ENCODE peak calls at places on chromosomes 2 and 18, in nine cellular contexts. One of them, this sample, is unnamed.

GRCh38 chr18:31835528-31836138 is 75.0 kb upstream of the SLC25A52 start:
- DNase-seq in HepG2: no peak
- DNase-seq in sigmoid colon: no peak
- DNase-seq in transverse colon: no peak
- DNase-seq in SK-N-SH: no peak
- DNase-seq in K562: no peak
- DNase-seq in H1: no peak
- DNase-seq in GM12878: no peak
- DNase-seq in suprapubic skin: no peak
- DNase-seq in this sample: no peak

GRCh38 chr2:48983556-48983955 is 170.8 kb downstream of the FSHR start:
- DNase-seq in HepG2: no peak
- DNase-seq in sigmoid colon: no peak
- DNase-seq in transverse colon: no peak
- DNase-seq in SK-N-SH: no peak
- DNase-seq in K562: no peak
- DNase-seq in H1: no peak
- DNase-seq in GM12878: no peak
- DNase-seq in suprapubic skin: no peak
- DNase-seq in this sample: no peak

GRCh38 chr2:27636766-27637165 is 7.9 kb downstream of the GPN1 start:
- DNase-seq in HepG2: no peak
- DNase-seq in sigmoid colon: no peak
- DNase-seq in transverse colon: no peak
- DNase-seq in SK-N-SH: no peak
- DNase-seq in K562: no peak
- DNase-seq in H1: no peak
- DNase-seq in GM12878: no peak
- DNase-seq in suprapubic skin: no peak
- DNase-seq in this sample: no peak

GRCh38 chr18:56168049-56168781 is 470.2 kb downstream of the TXNL1 start:
- DNase-seq in HepG2: no peak
- DNase-seq in sigmoid colon: no peak
- DNase-seq in transverse colon: no peak
- DNase-seq in SK-N-SH: no peak
- DNase-seq in K562: no peak
- DNase-seq in H1: peak
- DNase-seq in GM12878: no peak
- DNase-seq in suprapubic skin: no peak
- DNase-seq in this sample: no peak

GRCh38 chr2:46632349-46632748 is 153.0 kb downstream of the TMEM247 start:
- DNase-seq in HepG2: peak
- DNase-seq in sigmoid colon: no peak
- DNase-seq in transverse colon: no peak
- DNase-seq in SK-N-SH: peak
- DNase-seq in K562: peak
- DNase-seq in H1: no peak
- DNase-seq in GM12878: no peak
- DNase-seq in suprapubic skin: no peak
- DNase-seq in this sample: no peak

GRCh38 chr2:38428940-38429339 is 51.9 kb upstream of the ATL2 start:
- DNase-seq in HepG2: no peak
- DNase-seq in sigmoid colon: no peak
- DNase-seq in transverse colon: no peak
- DNase-seq in SK-N-SH: no peak
- DNase-seq in K562: no peak
- DNase-seq in H1: no peak
- DNase-seq in GM12878: no peak
- DNase-seq in suprapubic skin: no peak
- DNase-seq in this sample: no peak

GRCh38 chr2:4780679-4781078 is 911.5 kb upstream of the SOX11 start:
- DNase-seq in HepG2: no peak
- DNase-seq in sigmoid colon: no peak
- DNase-seq in transverse colon: no peak
- DNase-seq in SK-N-SH: no peak
- DNase-seq in K562: no peak
- DNase-seq in H1: no peak
- DNase-seq in GM12878: no peak
- DNase-seq in suprapubic skin: no peak
- DNase-seq in this sample: no peak

GRCh38 chr2:235605999-235606715 is 112.3 kb downstream of the AGAP1 start:
- DNase-seq in HepG2: no peak
- DNase-seq in sigmoid colon: no peak
- DNase-seq in transverse colon: no peak
- DNase-seq in SK-N-SH: peak
- DNase-seq in K562: no peak
- DNase-seq in H1: no peak
- DNase-seq in GM12878: no peak
- DNase-seq in suprapubic skin: no peak
- DNase-seq in this sample: no peak

GRCh38 chr2:85769987-85770362 is 16.2 kb downstream of the ATOH8 start:
- DNase-seq in HepG2: no peak
- DNase-seq in sigmoid colon: no peak
- DNase-seq in transverse colon: no peak
- DNase-seq in SK-N-SH: no peak
- DNase-seq in K562: no peak
- DNase-seq in H1: no peak
- DNase-seq in GM12878: no peak
- DNase-seq in suprapubic skin: no peak
- DNase-seq in this sample: no peak

GRCh38 chr2:85767803-85768665 is 14.2 kb downstream of the ATOH8 start:
- DNase-seq in HepG2: no peak
- DNase-seq in sigmoid colon: no peak
- DNase-seq in transverse colon: no peak
- DNase-seq in SK-N-SH: no peak
- DNase-seq in K562: no peak
- DNase-seq in H1: no peak
- DNase-seq in GM12878: no peak
- DNase-seq in suprapubic skin: no peak
- DNase-seq in this sample: no peak

GRCh38 chr2:85769236-85769986 is 15.6 kb downstream of the ATOH8 start:
- DNase-seq in HepG2: peak
- DNase-seq in sigmoid colon: no peak
- DNase-seq in transverse colon: no peak
- DNase-seq in SK-N-SH: peak
- DNase-seq in K562: peak
- DNase-seq in H1: no peak
- DNase-seq in GM12878: no peak
- DNase-seq in suprapubic skin: no peak
- DNase-seq in this sample: no peak

GRCh38 chr2:85770369-85770768 is 16.6 kb downstream of the ATOH8 start:
- DNase-seq in HepG2: no peak
- DNase-seq in sigmoid colon: no peak
- DNase-seq in transverse colon: no peak
- DNase-seq in SK-N-SH: no peak
- DNase-seq in K562: no peak
- DNase-seq in H1: no peak
- DNase-seq in GM12878: no peak
- DNase-seq in suprapubic skin: no peak
- DNase-seq in this sample: no peak

GRCh38 chr2:85768713-85769112 is 14.9 kb downstream of the ATOH8 start:
- DNase-seq in HepG2: no peak
- DNase-seq in sigmoid colon: peak
- DNase-seq in transverse colon: peak
- DNase-seq in SK-N-SH: peak
- DNase-seq in K562: no peak
- DNase-seq in H1: no peak
- DNase-seq in GM12878: no peak
- DNase-seq in suprapubic skin: no peak
- DNase-seq in this sample: no peak
- TF ChIP-seq POLR2AphosphoS5 in HepG2: no peak
- TF ChIP-seq POLR2AphosphoS5 in sigmoid colon: peak
- TF ChIP-seq POLR2AphosphoS5 in transverse colon: no peak
- TF ChIP-seq POLR2AphosphoS5 in SK-N-SH: no peak
- TF ChIP-seq POLR2AphosphoS5 in K562: no peak
- TF ChIP-seq POLR2AphosphoS5 in H1: no peak
- TF ChIP-seq POLR2AphosphoS5 in GM12878: no peak
- TF ChIP-seq POLR2AphosphoS5 in suprapubic skin: no peak
- TF ChIP-seq POLR2AphosphoS5 in this sample: no peak

GRCh38 chr2:65580824-65581223 is 148.4 kb upstream of the SPRED2 start:
- DNase-seq in HepG2: no peak
- DNase-seq in sigmoid colon: no peak
- DNase-seq in transverse colon: no peak
- DNase-seq in SK-N-SH: no peak
- DNase-seq in K562: no peak
- DNase-seq in H1: no peak
- DNase-seq in GM12878: no peak
- DNase-seq in suprapubic skin: no peak
- DNase-seq in this sample: no peak

GRCh38 chr2:65579506-65580235 is 147.3 kb upstream of the SPRED2 start:
- DNase-seq in HepG2: no peak
- DNase-seq in sigmoid colon: no peak
- DNase-seq in transverse colon: no peak
- DNase-seq in SK-N-SH: no peak
- DNase-seq in K562: no peak
- DNase-seq in H1: no peak
- DNase-seq in GM12878: no peak
- DNase-seq in suprapubic skin: no peak
- DNase-seq in this sample: no peak

GRCh38 chr2:65587779-65588178 is 155.4 kb upstream of the SPRED2 start:
- DNase-seq in HepG2: no peak
- DNase-seq in sigmoid colon: no peak
- DNase-seq in transverse colon: no peak
- DNase-seq in SK-N-SH: no peak
- DNase-seq in K562: no peak
- DNase-seq in H1: no peak
- DNase-seq in GM12878: no peak
- DNase-seq in suprapubic skin: no peak
- DNase-seq in this sample: no peak

GRCh38 chr2:65586516-65586915 is 154.1 kb upstream of the SPRED2 start:
- DNase-seq in HepG2: no peak
- DNase-seq in sigmoid colon: no peak
- DNase-seq in transverse colon: no peak
- DNase-seq in SK-N-SH: no peak
- DNase-seq in K562: no peak
- DNase-seq in H1: no peak
- DNase-seq in GM12878: no peak
- DNase-seq in suprapubic skin: no peak
- DNase-seq in this sample: no peak

DNA sequence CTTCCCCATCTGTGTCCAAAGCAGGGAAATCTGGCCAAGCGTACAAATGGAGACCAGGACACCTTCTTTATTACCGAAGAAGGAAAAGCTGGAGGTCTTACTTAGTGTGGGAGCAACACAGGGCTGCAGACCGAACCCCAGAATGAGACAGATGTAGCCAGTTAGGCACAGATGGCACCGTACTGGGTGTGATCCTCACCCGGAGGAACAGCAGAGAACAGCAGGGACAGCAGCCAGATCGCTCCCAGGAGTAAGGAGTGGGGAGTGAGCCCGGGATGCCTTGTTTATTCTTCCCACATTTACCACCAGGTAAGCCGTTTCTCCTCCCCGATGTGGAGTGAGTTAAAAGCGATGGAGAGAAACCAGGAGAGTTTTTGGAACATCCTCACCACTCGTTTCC is 150.7 kb upstream of the SPRED2 start:
- DNase-seq in HepG2: no peak
- DNase-seq in sigmoid colon: no peak
- DNase-seq in transverse colon: no peak
- DNase-seq in SK-N-SH: no peak
- DNase-seq in K562: no peak
- DNase-seq in H1: no peak
- DNase-seq in GM12878: no peak
- DNase-seq in suprapubic skin: no peak
- DNase-seq in this sample: no peak
- TF ChIP-seq EP300 in HepG2: no peak
- TF ChIP-seq EP300 in sigmoid colon: no peak
- TF ChIP-seq EP300 in transverse colon: no peak
- TF ChIP-seq EP300 in SK-N-SH: no peak
- TF ChIP-seq EP300 in K562: no peak
- TF ChIP-seq EP300 in H1: no peak
- TF ChIP-seq EP300 in GM12878: no peak
- TF ChIP-seq EP300 in suprapubic skin: no peak
- TF ChIP-seq EP300 in this sample: no peak

GRCh38 chr2:3305952-3306351 is 71.7 kb downstream of the EIPR1 start:
- DNase-seq in HepG2: no peak
- DNase-seq in sigmoid colon: no peak
- DNase-seq in transverse colon: peak
- DNase-seq in SK-N-SH: no peak
- DNase-seq in K562: no peak
- DNase-seq in H1: no peak
- DNase-seq in GM12878: no peak
- DNase-seq in suprapubic skin: no peak
- DNase-seq in this sample: peak

GRCh38 chr2:3302421-3302750 is 75.2 kb downstream of the EIPR1 start:
- DNase-seq in HepG2: no peak
- DNase-seq in sigmoid colon: no peak
- DNase-seq in transverse colon: no peak
- DNase-seq in SK-N-SH: peak
- DNase-seq in K562: no peak
- DNase-seq in H1: no peak
- DNase-seq in GM12878: no peak
- DNase-seq in suprapubic skin: no peak
- DNase-seq in this sample: no peak

GRCh38 chr2:3305431-3305830 is 72.2 kb downstream of the EIPR1 start:
- DNase-seq in HepG2: no peak
- DNase-seq in sigmoid colon: no peak
- DNase-seq in transverse colon: no peak
- DNase-seq in SK-N-SH: no peak
- DNase-seq in K562: no peak
- DNase-seq in H1: no peak
- DNase-seq in GM12878: no peak
- DNase-seq in suprapubic skin: no peak
- DNase-seq in this sample: no peak

GRCh38 chr2:3302751-3303582 is 74.7 kb downstream of the EIPR1 start:
- DNase-seq in HepG2: peak
- DNase-seq in sigmoid colon: no peak
- DNase-seq in transverse colon: no peak
- DNase-seq in SK-N-SH: peak
- DNase-seq in K562: no peak
- DNase-seq in H1: no peak
- DNase-seq in GM12878: no peak
- DNase-seq in suprapubic skin: no peak
- DNase-seq in this sample: no peak

GRCh38 chr2:3303583-3304406 is 73.8 kb downstream of the EIPR1 start:
- DNase-seq in HepG2: peak
- DNase-seq in sigmoid colon: peak
- DNase-seq in transverse colon: peak
- DNase-seq in SK-N-SH: peak
- DNase-seq in K562: peak
- DNase-seq in H1: peak
- DNase-seq in GM12878: peak
- DNase-seq in suprapubic skin: peak
- DNase-seq in this sample: peak
- TF ChIP-seq POLR2AphosphoS5 in HepG2: no peak
- TF ChIP-seq POLR2AphosphoS5 in sigmoid colon: no peak
- TF ChIP-seq POLR2AphosphoS5 in transverse colon: no peak
- TF ChIP-seq POLR2AphosphoS5 in SK-N-SH: peak
- TF ChIP-seq POLR2AphosphoS5 in K562: no peak
- TF ChIP-seq POLR2AphosphoS5 in H1: no peak
- TF ChIP-seq POLR2AphosphoS5 in GM12878: no peak
- TF ChIP-seq POLR2AphosphoS5 in suprapubic skin: no peak
- TF ChIP-seq POLR2AphosphoS5 in this sample: no peak

DNA sequence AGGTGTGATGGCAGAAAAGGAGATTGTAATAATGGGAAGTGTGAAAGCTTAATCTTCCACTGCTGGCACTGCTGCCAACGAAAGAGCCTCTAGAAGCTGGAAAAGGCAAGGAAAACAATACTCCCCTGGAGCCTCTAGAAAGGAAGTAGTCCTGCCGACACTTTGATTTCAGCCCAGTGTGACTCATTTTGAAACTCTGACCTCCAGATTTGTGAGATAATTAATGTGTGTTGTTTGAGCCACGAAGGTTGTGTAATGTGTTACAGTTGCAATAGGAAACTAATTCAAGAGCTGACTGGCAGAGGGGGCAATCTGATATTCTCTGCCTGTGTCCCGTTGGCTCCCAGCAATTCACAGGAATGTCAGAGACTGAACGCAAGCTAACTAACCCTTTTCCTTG is 219.2 kb upstream of the UBE2E3 start:
- DNase-seq in HepG2: peak
- DNase-seq in sigmoid colon: no peak
- DNase-seq in transverse colon: no peak
- DNase-seq in SK-N-SH: no peak
- DNase-seq in K562: no peak
- DNase-seq in H1: no peak
- DNase-seq in GM12878: no peak
- DNase-seq in suprapubic skin: no peak
- DNase-seq in this sample: no peak
- TF ChIP-seq EP300 in HepG2: no peak
- TF ChIP-seq EP300 in sigmoid colon: no peak
- TF ChIP-seq EP300 in transverse colon: no peak
- TF ChIP-seq EP300 in SK-N-SH: no peak
- TF ChIP-seq EP300 in K562: no peak
- TF ChIP-seq EP300 in H1: no peak
- TF ChIP-seq EP300 in GM12878: no peak
- TF ChIP-seq EP300 in suprapubic skin: no peak
- TF ChIP-seq EP300 in this sample: no peak

This sample was measured in upper lobe of left lung.